ENCODE peak calls at places on chromosomes 4 and X, in nine cellular contexts. One of them, this sample, is unnamed.

GRCh38 chr4:3251691-3252479 is 2.9 kb downstream of the MSANTD1 start:
- DNase-seq in NCI-H1417: no peak
- DNase-seq in germinal center: no peak
- DNase-seq in OCI-M1: no peak
- DNase-seq in left lung: peak; percentile 58
- DNase-seq in neural crest cell: no peak
- DNase-seq in naive thymus-derived CD8-positive, alpha-beta T cell: no peak
- DNase-seq in NCI-H748 treated with DMSO at 0.1 percent for 48 hours: no peak
- DNase-seq in EL: no peak
- DNase-seq in this sample: no peak

GRCh38 chr4:168769416-168769815 is 240.6 kb downstream of the CBR4 start:
- DNase-seq in NCI-H1417: no peak
- DNase-seq in germinal center: no peak
- DNase-seq in EL: peak; percentile 66
- DNase-seq in NCI-H748 treated with DMSO at 0.1 percent for 48 hours: no peak
- DNase-seq in left lung: no peak
- DNase-seq in OCI-M1: no peak
- DNase-seq in neural crest cell: no peak
- DNase-seq in naive thymus-derived CD8-positive, alpha-beta T cell: no peak
- DNase-seq in this sample: no peak

GRCh38 chr4:38663021-38663800 is 788 bp upstream of the KLF3 start:
- DNase-seq in neural crest cell: peak; percentile 51
- DNase-seq in naive thymus-derived CD8-positive, alpha-beta T cell: no peak
- DNase-seq in EL: no peak
- DNase-seq in NCI-H748 treated with DMSO at 0.1 percent for 48 hours: no peak
- DNase-seq in OCI-M1: no peak
- DNase-seq in left lung: no peak
- DNase-seq in NCI-H1417: no peak
- DNase-seq in germinal center: peak; percentile 51
- DNase-seq in this sample: peak; percentile 31

GRCh38 chr4:18398661-18399060 is 377.1 kb upstream of the LCORL start:
- DNase-seq in germinal center: no peak
- DNase-seq in NCI-H1417: peak; percentile 91
- DNase-seq in EL: no peak
- DNase-seq in neural crest cell: no peak
- DNase-seq in NCI-H748 treated with DMSO at 0.1 percent for 48 hours: peak; percentile 87
- DNase-seq in OCI-M1: no peak
- DNase-seq in naive thymus-derived CD8-positive, alpha-beta T cell: no peak
- DNase-seq in left lung: no peak
- DNase-seq in this sample: no peak

GRCh38 chr4:140718240-140718639 is 37.9 kb downstream of the TBC1D9 start:
- DNase-seq in NCI-H1417: no peak
- DNase-seq in naive thymus-derived CD8-positive, alpha-beta T cell: no peak
- DNase-seq in NCI-H748 treated with DMSO at 0.1 percent for 48 hours: no peak
- DNase-seq in germinal center: no peak
- DNase-seq in neural crest cell: no peak
- DNase-seq in OCI-M1: no peak
- DNase-seq in left lung: no peak
- DNase-seq in EL: peak; percentile 35
- DNase-seq in this sample: no peak

GRCh38 chr4:25769251-25769650 is 93.5 kb downstream of the SEL1L3 start:
- DNase-seq in EL: no peak
- DNase-seq in left lung: no peak
- DNase-seq in germinal center: no peak
- DNase-seq in NCI-H1417: no peak
- DNase-seq in OCI-M1: no peak
- DNase-seq in NCI-H748 treated with DMSO at 0.1 percent for 48 hours: no peak
- DNase-seq in neural crest cell: no peak
- DNase-seq in naive thymus-derived CD8-positive, alpha-beta T cell: no peak
- DNase-seq in this sample: no peak

GRCh38 chrX:123121241-123121640 is 62.8 kb upstream of the GRIA3 start:
- DNase-seq in EL: peak; percentile 28
- DNase-seq in NCI-H748 treated with DMSO at 0.1 percent for 48 hours: no peak
- DNase-seq in neural crest cell: no peak
- DNase-seq in OCI-M1: no peak
- DNase-seq in germinal center: no peak
- DNase-seq in naive thymus-derived CD8-positive, alpha-beta T cell: no peak
- DNase-seq in NCI-H1417: no peak
- DNase-seq in left lung: no peak
- DNase-seq in this sample: no peak

GRCh38 chrX:77389891-77390290 is 57.3 kb upstream of the FGF16 start:
- DNase-seq in NCI-H1417: no peak
- DNase-seq in NCI-H748 treated with DMSO at 0.1 percent for 48 hours: no peak
- DNase-seq in germinal center: no peak
- DNase-seq in OCI-M1: no peak
- DNase-seq in EL: no peak
- DNase-seq in left lung: no peak
- DNase-seq in naive thymus-derived CD8-positive, alpha-beta T cell: no peak
- DNase-seq in neural crest cell: no peak
- DNase-seq in this sample: no peak

GRCh38 chr4:385934-386707 is 48.5 kb downstream of the ZNF141 start:
- DNase-seq in NCI-H1417: no peak
- DNase-seq in naive thymus-derived CD8-positive, alpha-beta T cell: no peak
- DNase-seq in OCI-M1: no peak
- DNase-seq in EL: no peak
- DNase-seq in left lung: peak; percentile 72
- DNase-seq in germinal center: no peak
- DNase-seq in neural crest cell: no peak
- DNase-seq in NCI-H748 treated with DMSO at 0.1 percent for 48 hours: no peak
- DNase-seq in this sample: no peak

GRCh38 chr4:81164623-81165416 is 50.2 kb downstream of the PRKG2 start:
- DNase-seq in NCI-H1417: no peak
- DNase-seq in germinal center: no peak
- DNase-seq in NCI-H748 treated with DMSO at 0.1 percent for 48 hours: no peak
- DNase-seq in EL: peak; percentile 24
- DNase-seq in left lung: no peak
- DNase-seq in OCI-M1: no peak
- DNase-seq in naive thymus-derived CD8-positive, alpha-beta T cell: no peak
- DNase-seq in neural crest cell: no peak
- DNase-seq in this sample: no peak

GRCh38 chr4:1382776-1383727 is 23.2 kb downstream of the NKX1-1 start:
- DNase-seq in NCI-H748 treated with DMSO at 0.1 percent for 48 hours: no peak
- DNase-seq in neural crest cell: no peak
- DNase-seq in germinal center: no peak
- DNase-seq in naive thymus-derived CD8-positive, alpha-beta T cell: no peak
- DNase-seq in EL: no peak
- DNase-seq in NCI-H1417: no peak
- DNase-seq in OCI-M1: no peak
- DNase-seq in left lung: peak; percentile 71
- DNase-seq in this sample: no peak

GRCh38 chr4:118811008-118811764 is 24.7 kb downstream of the SEC24D start:
- DNase-seq in NCI-H1417: no peak
- DNase-seq in NCI-H748 treated with DMSO at 0.1 percent for 48 hours: no peak
- DNase-seq in OCI-M1: peak; percentile 5
- DNase-seq in naive thymus-derived CD8-positive, alpha-beta T cell: no peak
- DNase-seq in left lung: no peak
- DNase-seq in germinal center: no peak
- DNase-seq in neural crest cell: no peak
- DNase-seq in EL: peak; percentile 77
- DNase-seq in this sample: no peak

GRCh38 chr4:152029631-152030030 is 268.8 kb upstream of the GATB start:
- DNase-seq in OCI-M1: peak; percentile 15
- DNase-seq in neural crest cell: no peak
- DNase-seq in naive thymus-derived CD8-positive, alpha-beta T cell: no peak
- DNase-seq in left lung: no peak
- DNase-seq in EL: no peak
- DNase-seq in germinal center: no peak
- DNase-seq in NCI-H1417: no peak
- DNase-seq in NCI-H748 treated with DMSO at 0.1 percent for 48 hours: no peak
- DNase-seq in this sample: peak; percentile 2

GRCh38 chr4:67885727-67886126 is 1.9 kb upstream of the TMPRSS11D start:
- DNase-seq in NCI-H1417: peak; percentile 3
- DNase-seq in EL: peak; percentile 96
- DNase-seq in germinal center: no peak
- DNase-seq in NCI-H748 treated with DMSO at 0.1 percent for 48 hours: no peak
- DNase-seq in neural crest cell: no peak
- DNase-seq in left lung: no peak
- DNase-seq in naive thymus-derived CD8-positive, alpha-beta T cell: no peak
- DNase-seq in OCI-M1: no peak
- DNase-seq in this sample: no peak

GRCh38 chr4:146095091-146095690 is 80.3 kb upstream of the LSM6 start:
- DNase-seq in germinal center: peak; percentile 33
- DNase-seq in OCI-M1: peak; percentile 75
- DNase-seq in EL: peak; percentile 60
- DNase-seq in NCI-H1417: peak; percentile 10
- DNase-seq in neural crest cell: peak; percentile 31
- DNase-seq in left lung: no peak
- DNase-seq in NCI-H748 treated with DMSO at 0.1 percent for 48 hours: no peak
- DNase-seq in naive thymus-derived CD8-positive, alpha-beta T cell: no peak
- DNase-seq in this sample: peak; percentile 41

GRCh38 chr4:111854494-111855087 is 290.7 kb upstream of the FAM241A start:
- DNase-seq in left lung: no peak
- DNase-seq in EL: peak; percentile 35
- DNase-seq in NCI-H748 treated with DMSO at 0.1 percent for 48 hours: peak; percentile 8
- DNase-seq in neural crest cell: peak; percentile 39
- DNase-seq in naive thymus-derived CD8-positive, alpha-beta T cell: no peak
- DNase-seq in germinal center: peak; percentile 11
- DNase-seq in OCI-M1: peak; percentile 65
- DNase-seq in NCI-H1417: peak; percentile 50
- DNase-seq in this sample: peak; percentile 78

This sample was measured in Kasumi-1.